ENCODE peak calls at places on chromosomes 3 and 15, in ten cellular contexts. A, R, M, X, C, I, B, Y, E and T are unnamed samples. For H3K4me1, the result is how much of the 10 kb centered on the place peaks cover.

GRCh38 chr15:90086868-90087268 is 15.4 kb downstream of the IDH2 start:
- DNase-seq in A (no peak), R (peak), M (no peak), X (no peak), C (no peak), I (peak), B (peak), Y (no peak), E (no peak), T (no peak)

GRCh38 chr3:80769683-80770082 is 991.8 kb downstream of the GBE1 start:
- DNase-seq in A (no peak), R (no peak), M (no peak), X (no peak), C (no peak), I (peak), B (no peak), Y (no peak), E (no peak), T (no peak)

GRCh38 chr3:66991478-66991877 is 6.6 kb upstream of the KBTBD8 start:
- DNase-seq in A (no peak), R (no peak), M (no peak), X (peak), C (no peak), I (peak), B (no peak), Y (peak), E (no peak), T (no peak)

GRCh38 chr3:72738752-72739520 is 109.3 kb downstream of the SHQ1 start:
- DNase-seq in A (peak), R (peak), M (peak), X (no peak), C (peak), I (peak), B (peak), Y (peak), E (no peak), T (no peak)

GRCh38 chr3:72549819-72550581 is 298.2 kb downstream of the SHQ1 start:
- DNase-seq in A (no peak), R (peak), M (no peak), X (no peak), C (no peak), I (no peak), B (no peak), Y (no peak), E (no peak), T (no peak)

GRCh38 chr3:187880438-187880837 is 135.2 kb upstream of the BCL6 start:
- DNase-seq in A (no peak), R (no peak), M (no peak), X (peak), C (no peak), I (peak), B (no peak), Y (no peak), E (no peak), T (no peak)

GRCh38 chr15:47586653-47587224 is 130.6 kb upstream of the SEMA6D start:
- DNase-seq in A (peak), R (no peak), M (no peak), X (no peak), C (no peak), I (no peak), B (no peak), Y (no peak), E (no peak), T (no peak)

GRCh38 chr15:59528965-59529402 is 82.6 kb upstream of the GCNT3 start:
- DNase-seq in A (peak), R (peak), M (peak), X (peak), C (peak), I (peak), B (peak), Y (peak), E (peak), T (peak)

GRCh38 chr3:4987374-4988296 is 8.4 kb downstream of the BHLHE40 start:
- DNase-seq in A (no peak), R (no peak), M (no peak), X (no peak), C (no peak), I (no peak), B (no peak), Y (no peak), E (no peak), T (no peak)

GRCh38 chr3:172467170-172467824 is 19.0 kb upstream of the GHSR start:
- DNase-seq in A (no peak), R (no peak), M (no peak), X (peak), C (no peak), I (peak), B (no peak), Y (peak), E (no peak), T (no peak)

GRCh38 chr3:36480916-36481648 is 100.8 kb downstream of the STAC start:
- DNase-seq in A (no peak), R (no peak), M (no peak), X (peak), C (no peak), I (peak), B (no peak), Y (no peak), E (no peak), T (no peak)

GRCh38 chr3:172598904-172599303 is 75.7 kb upstream of the TNFSF10 start:
- DNase-seq in A (no peak), R (no peak), M (no peak), X (no peak), C (no peak), I (no peak), B (no peak), Y (no peak), E (no peak), T (no peak)

GRCh38 chr3:128358156-128358895 is 108.4 kb downstream of the DNAJB8 start:
- DNase-seq in A (peak), R (no peak), M (no peak), X (no peak), C (no peak), I (no peak), B (no peak), Y (no peak), E (no peak), T (no peak)

GRCh38 chr3:98903099-98903498 is 1.6 kb upstream of the DCBLD2 start:
- DNase-seq in A (no peak), R (no peak), M (no peak), X (peak), C (no peak), I (no peak), B (no peak), Y (no peak), E (no peak), T (no peak)

GRCh38 chr15:83973816-83974215 is 261.8 kb upstream of the GOLGA6L4 start:
- DNase-seq in A (no peak), R (no peak), M (no peak), X (no peak), C (no peak), I (peak), B (no peak), Y (no peak), E (peak), T (no peak)

GRCh38 chr3:41126961-41127360 is 72.3 kb upstream of the CTNNB1 start:
- DNase-seq in A (no peak), R (no peak), M (no peak), X (no peak), C (no peak), I (no peak), B (no peak), Y (no peak), E (no peak), T (no peak)

GRCh38 chr3:48625600-48625999 is 4.0 kb upstream of the TMEM89 start:
- DNase-seq in A (no peak), R (no peak), M (no peak), X (no peak), C (no peak), I (no peak), B (no peak), Y (no peak), E (no peak), T (no peak)

GRCh38 chr15:45457641-45458539 is 64.7 kb downstream of the SLC30A4 start:
- DNase-seq in A (peak), R (peak), M (peak), X (peak), C (peak), I (peak), B (peak), Y (peak), E (peak), T (peak)

GRCh38 chr3:113275876-113276580 is 64.7 kb downstream of the BOC start:
- DNase-seq in A (no peak), R (no peak), M (peak), X (peak), C (no peak), I (peak), B (peak), Y (no peak), E (no peak), T (peak)
- H3K27ac ChIP-seq in A (peak), R (no peak), M (peak), X (peak), C (no peak), I (peak), B (peak), Y (no peak), E (no peak), T (peak)

GRCh38 chr3:70853161-70853560 is 540.7 kb upstream of the MDFIC2 start:
- DNase-seq in A (no peak), R (no peak), M (no peak), X (no peak), C (no peak), I (no peak), B (no peak), Y (no peak), E (no peak), T (no peak)
- H3K4me1 ChIP-seq in A (under half), R (under half), M (under half), X (half or more), C (under half), I (under half), B (under half), Y (under half), E (under half), T (under half)

DNA sequence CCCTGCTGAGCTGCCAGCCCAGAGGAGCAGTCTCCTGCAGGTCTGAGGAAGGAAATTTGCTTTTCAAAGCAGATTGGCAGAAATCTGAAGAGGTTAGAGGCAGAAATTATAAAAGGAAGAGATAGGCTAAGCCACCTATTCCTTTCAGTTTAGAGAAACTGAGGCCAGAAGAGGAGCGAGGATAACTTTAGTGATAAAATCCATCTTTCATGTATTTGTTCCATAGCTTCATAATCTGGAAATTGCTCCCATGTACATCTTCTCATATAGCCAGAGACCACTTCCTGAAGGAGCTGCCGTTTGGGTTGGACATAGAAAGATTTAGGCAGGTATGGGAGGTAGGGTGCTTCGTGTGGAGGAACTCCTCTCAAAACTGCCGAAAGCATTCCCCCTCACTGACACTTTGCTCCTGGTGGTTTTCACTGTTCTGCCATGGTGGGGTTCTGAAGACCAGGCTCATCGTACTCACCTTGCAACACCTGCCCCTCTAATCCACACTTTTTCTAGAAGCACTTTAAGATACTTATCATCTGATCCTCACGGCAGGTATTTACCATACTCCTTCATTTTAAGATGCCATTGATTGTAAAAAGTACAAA is 670 bp upstream of the ACAP2 start:
- DNase-seq in A (no peak), R (no peak), M (no peak), X (no peak), C (no peak), I (peak), B (peak), Y (no peak), E (no peak), T (no peak)
- H3K4me3 ChIP-seq in A (peak), R (peak), M (no peak), X (peak), C (peak), I (peak), B (peak), Y (no peak), E (peak), T (peak)

GRCh38 chr3:15174953-15175352 is 31.1 kb upstream of the CAPN7 start:
- DNase-seq in A (peak), R (no peak), M (no peak), X (no peak), C (no peak), I (no peak), B (no peak), Y (no peak), E (no peak), T (no peak)

GRCh38 chr3:15175590-15175989 is 30.5 kb upstream of the CAPN7 start:
- DNase-seq in A (no peak), R (no peak), M (no peak), X (no peak), C (no peak), I (no peak), B (no peak), Y (no peak), E (no peak), T (no peak)

GRCh38 chr3:15172806-15173205 is 33.2 kb upstream of the CAPN7 start:
- DNase-seq in A (no peak), R (no peak), M (no peak), X (no peak), C (no peak), I (no peak), B (no peak), Y (no peak), E (no peak), T (no peak)

DNA sequence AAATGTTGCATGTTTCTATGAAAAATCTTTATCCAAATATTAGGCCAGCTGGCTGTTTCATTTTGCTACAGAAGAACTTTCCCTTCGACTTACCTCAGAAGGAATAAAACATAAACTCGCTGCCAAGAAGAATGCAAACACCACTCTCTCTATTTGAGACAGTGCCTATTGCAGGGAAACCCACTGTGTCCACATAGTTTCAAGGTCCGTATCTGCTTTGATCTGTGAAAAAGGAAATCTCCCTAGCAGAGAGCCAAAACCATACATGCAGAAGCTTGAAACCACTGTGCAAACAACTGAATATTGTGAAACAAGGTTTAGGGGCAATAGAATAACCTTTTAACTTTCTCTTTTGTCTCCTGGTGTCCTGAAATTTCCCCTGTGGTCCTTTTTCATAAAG is 35.0 kb upstream of the CAPN7 start:
- DNase-seq in A (no peak), R (no peak), M (no peak), X (no peak), C (no peak), I (no peak), B (no peak), Y (peak), E (no peak), T (no peak)
- H3K27ac ChIP-seq in A (no peak), R (no peak), M (no peak), X (no peak), C (no peak), I (no peak), B (no peak), Y (no peak), E (no peak), T (no peak)

GRCh38 chr3:194572131-194572789 is 61.0 kb downstream of the TMEM44 start:
- DNase-seq in A (peak), R (no peak), M (peak), X (peak), C (no peak), I (peak), B (peak), Y (peak), E (no peak), T (peak)
- H3K4me1 ChIP-seq in A (under half), R (under half), M (under half), X (under half), C (under half), I (under half), B (under half), Y (under half), E (under half), T (under half)